ENCODE peak calls at places on chromosome 3, in nine cellular contexts. O is activated CD4-positive, alpha-beta T cell treated with anti-CD3 and anti-CD28 coated beads, Interleukin-2, amount 50 U/mL, for 1 hour; R is NCI-H2029 treated with DMSO at 0.1 percent for 48 hours; N is activated T-helper 1 cell treated with Interleukin-2 at 50 U/mL for 16 hours; M is cardiac fibroblast; D is GM10248; F is NCI-H1092 treated with DMSO at 0.1 percent for 48 hours; L is mammary epithelial cell; I is fibroblast of pulmonary artery. A is an unnamed sample.

GRCh38 chr3:81249540-81250029 is 511.9 kb downstream of the GBE1 start:
- DNase-seq in O (no peak), R (peak; percentile 3), N (no peak), M (peak; percentile 88), D (peak; percentile 2), F (peak; percentile 2), L (no peak), I (peak; percentile 64), A (no peak)

GRCh38 chr3:194091141-194091540 is 44.8 kb upstream of the HES1 start:
- DNase-seq in O (no peak), R (no peak), N (no peak), M (peak; percentile 58), D (no peak), F (no peak), L (peak; percentile 99), I (peak; percentile 23), A (no peak)

GRCh38 chr3:180548050-180548449 is 53.9 kb upstream of the TTC14 start:
- DNase-seq in O (no peak), R (no peak), N (no peak), M (peak; percentile 5), D (no peak), F (no peak), L (no peak), I (no peak), A (no peak)

GRCh38 chr3:167110906-167111305 is 269.2 kb downstream of the ZBBX start:
- DNase-seq in O (no peak), R (no peak), N (no peak), M (peak; percentile 1), D (no peak), F (no peak), L (peak; percentile 0), I (no peak), A (peak; percentile 5)

GRCh38 chr3:134542287-134542686 is 56.4 kb downstream of the CEP63 start:
- DNase-seq in O (no peak), R (no peak), N (no peak), M (no peak), D (no peak), F (no peak), L (no peak), I (no peak), A (no peak)

GRCh38 chr3:100590114-100590839 is 19.1 kb upstream of the ADGRG7 start:
- DNase-seq in O (peak; percentile 51), R (peak; percentile 57), N (peak; percentile 16), M (peak; percentile 89), D (peak; percentile 73), F (peak; percentile 40), L (peak; percentile 59), I (peak; percentile 86), A (no peak)

GRCh38 chr3:44080507-44080906 is 161.2 kb upstream of the TOPAZ1 start:
- DNase-seq in O (no peak), R (no peak), N (no peak), M (no peak), D (no peak), F (no peak), L (no peak), I (no peak), A (no peak)

GRCh38 chr3:48372377-48372770 is 355 bp downstream of the FBXW12 start:
- DNase-seq in O (no peak), R (no peak), N (no peak), M (no peak), D (no peak), F (no peak), L (no peak), I (no peak), A (no peak)

GRCh38 chr3:67433109-67433508 is 221.3 kb downstream of the SUCLG2 start:
- DNase-seq in O (no peak), R (no peak), N (no peak), M (no peak), D (no peak), F (no peak), L (no peak), I (no peak), A (no peak)

GRCh38 chr3:157532529-157533297 is 29.5 kb upstream of the VEPH1 start:
- DNase-seq in O (no peak), R (peak; percentile 81), N (no peak), M (peak; percentile 97), D (peak; percentile 50), F (peak; percentile 74), L (peak; percentile 68), I (peak; percentile 95), A (no peak)

A was measured in left ventricle myocardium inferior.